ENCODE peak calls at places on chromosomes 12 and 14, in six cellular contexts. A is EL; C is stimulated activated naive B cell treated with anti-CD40 and anti-IgM and Interleukin-4, amounts not matched to agents 10 μg/mL and 1 μg/mL and 100 μg/mL, for 72 hours; W is fibroblast of the aortic adventitia; D is NB4; J is pons. Y is an unnamed sample.

GRCh38 chr14:21455592-21455911 is 371 bp downstream of the CHD8 start:
- DNase-seq in A (no peak), C (no peak), W (no peak), D (no peak), J (no peak), Y (no peak)

GRCh38 chr12:108313236-108313608 is 25.9 kb downstream of the CMKLR1 start:
- DNase-seq in A (no peak), C (no peak), W (no peak), D (peak), J (no peak), Y (no peak)

GRCh38 chr12:85626031-85626781 is 210.0 kb downstream of the RASSF9 start:
- DNase-seq in A (peak), C (no peak), W (peak), D (peak), J (no peak), Y (peak)

GRCh38 chr12:116892318-116892717 is 11.1 kb upstream of the HRK start:
- DNase-seq in A (peak), C (no peak), W (no peak), D (no peak), J (no peak), Y (no peak)

GRCh38 chr12:24049771-24050170 is 100.3 kb upstream of the SOX5 start:
- DNase-seq in A (no peak), C (no peak), W (no peak), D (no peak), J (no peak), Y (no peak)

GRCh38 chr12:111322336-111323250 is 46.3 kb downstream of the PHETA1 start:
- DNase-seq in A (no peak), C (no peak), W (no peak), D (no peak), J (peak), Y (no peak)

GRCh38 chr12:91326043-91327027 is 143.7 kb upstream of the DCN start:
- DNase-seq in A (peak), C (peak), W (peak), D (peak), J (peak), Y (peak)

GRCh38 chr12:5612556-5613421 is 180.9 kb downstream of the NTF3 start:
- DNase-seq in A (no peak), C (no peak), W (no peak), D (no peak), J (no peak), Y (no peak)

GRCh38 chr12:92557422-92557724 is 145.4 kb upstream of the PLEKHG7 start:
- DNase-seq in A (no peak), C (no peak), W (no peak), D (no peak), J (no peak), Y (no peak)

GRCh38 chr12:104342147-104342546 is 38.6 kb downstream of the EID3 start:
- DNase-seq in A (no peak), C (no peak), W (no peak), D (no peak), J (no peak), Y (no peak)

GRCh38 chr14:100341301-100342031 is 18.3 kb downstream of the SLC25A47 start:
- DNase-seq in A (peak), C (peak), W (peak), D (peak), J (peak), Y (peak)

GRCh38 chr14:103696466-103697071 is 18.7 kb downstream of the XRCC3 start:
- DNase-seq in A (no peak), C (no peak), W (peak), D (no peak), J (peak), Y (peak)

GRCh38 chr12:43057561-43057960 is 468.0 kb upstream of the PRICKLE1 start:
- DNase-seq in A (peak), C (no peak), W (no peak), D (no peak), J (no peak), Y (no peak)

GRCh38 chr12:50425859-50426258 is 25.2 kb downstream of the LARP4 start:
- DNase-seq in A (no peak), C (no peak), W (no peak), D (no peak), J (no peak), Y (no peak)

GRCh38 chr14:100850841-100851585 is 25.1 kb downstream of the MEG3 start:
- DNase-seq in A (peak), C (peak), W (no peak), D (peak), J (no peak), Y (peak)

GRCh38 chr14:75491376-75491978 is 30.8 kb upstream of the BATF start:
- DNase-seq in A (no peak), C (no peak), W (no peak), D (no peak), J (no peak), Y (no peak)

GRCh38 chr12:28814246-28814645 is 334.8 kb upstream of the FAR2 start:
- DNase-seq in A (no peak), C (no peak), W (no peak), D (no peak), J (no peak), Y (no peak)

GRCh38 chr12:132593938-132594358 is 16.4 kb downstream of the LRCOL1 start:
- DNase-seq in A (peak), C (no peak), W (peak), D (peak), J (peak), Y (peak)

GRCh38 chr12:71128191-71128590 is 29.6 kb downstream of the TSPAN8 start:
- DNase-seq in A (no peak), C (no peak), W (peak), D (no peak), J (no peak), Y (no peak)

GRCh38 chr12:113250045-113250444 is 28.8 kb downstream of the TPCN1 start:
- DNase-seq in A (no peak), C (no peak), W (no peak), D (no peak), J (no peak), Y (no peak)

GRCh38 chr14:95534299-95535225 is at the start of gene GLRX5:
- DNase-seq in A (peak), C (peak), W (peak), D (peak), J (peak), Y (peak)

GRCh38 chr12:106747973-106748436 is 26.5 kb upstream of the RIC8B start:
- DNase-seq in A (no peak), C (peak), W (no peak), D (no peak), J (no peak), Y (no peak)

GRCh38 chr12:57546438-57547365 is at the start of gene DCTN2:
- DNase-seq in A (peak), C (peak), W (peak), D (peak), J (peak), Y (peak)

GRCh38 chr12:13313886-13314285 is 117.4 kb downstream of the EMP1 start:
- DNase-seq in A (no peak), C (no peak), W (no peak), D (no peak), J (no peak), Y (no peak)

GRCh38 chr12:96371138-96371786 is 29.0 kb downstream of the CDK17 start:
- DNase-seq in A (no peak), C (no peak), W (no peak), D (no peak), J (no peak), Y (no peak)

GRCh38 chr12:77494306-77494705 is 336.4 kb upstream of the NAV3 start:
- DNase-seq in A (no peak), C (no peak), W (no peak), D (no peak), J (no peak), Y (no peak)

GRCh38 chr14:81285250-81285649 is 64.5 kb upstream of the GTF2A1 start:
- DNase-seq in A (no peak), C (no peak), W (no peak), D (no peak), J (no peak), Y (no peak)

GRCh38 chr12:106118-106561 is 39.6 kb downstream of the IQSEC3 start:
- DNase-seq in A (no peak), C (no peak), W (no peak), D (no peak), J (no peak), Y (no peak)

GRCh38 chr12:117134059-117134458 is 34.8 kb upstream of the TESC start:
- DNase-seq in A (no peak), C (peak), W (no peak), D (peak), J (no peak), Y (peak)

GRCh38 chr12:86774841-86775386 is 518.7 kb upstream of the MGAT4C start:
- DNase-seq in A (no peak), C (no peak), W (peak), D (no peak), J (no peak), Y (no peak)

GRCh38 chr14:22718091-22718490 is 48.4 kb upstream of the OXA1L start:
- DNase-seq in A (no peak), C (no peak), W (no peak), D (no peak), J (no peak), Y (no peak)

GRCh38 chr14:25178255-25178654 is 128.3 kb upstream of the STXBP6 start:
- DNase-seq in A (no peak), C (no peak), W (no peak), D (no peak), J (no peak), Y (no peak)

GRCh38 chr14:36270191-36270590 is 50.2 kb downstream of the MBIP start:
- DNase-seq in A (no peak), C (no peak), W (no peak), D (no peak), J (no peak), Y (no peak)

GRCh38 chr12:111745201-111745600 is 21.5 kb upstream of the ALDH2 start:
- DNase-seq in A (no peak), C (no peak), W (no peak), D (no peak), J (no peak), Y (no peak)

GRCh38 chr12:24172031-24172772 is 222.7 kb upstream of the SOX5 start:
- DNase-seq in A (no peak), C (peak), W (no peak), D (no peak), J (no peak), Y (no peak)

GRCh38 chr12:14239350-14239934 is 126.0 kb upstream of the ATF7IP start:
- DNase-seq in A (peak), C (peak), W (peak), D (peak), J (peak), Y (no peak)

GRCh38 chr14:105413542-105413886 is 6.1 kb upstream of the MTA1 start:
- DNase-seq in A (no peak), C (no peak), W (no peak), D (no peak), J (no peak), Y (no peak)

GRCh38 chr12:109594566-109595317 is 21.1 kb downstream of the MVK start:
- DNase-seq in A (no peak), C (no peak), W (no peak), D (no peak), J (no peak), Y (no peak)

GRCh38 chr14:65798216-65798615 is 385.7 kb downstream of the FUT8 start:
- DNase-seq in A (no peak), C (no peak), W (no peak), D (no peak), J (no peak), Y (no peak)

GRCh38 chr14:96261772-96262485 is 5.9 kb downstream of the BDKRB1 start:
- DNase-seq in A (no peak), C (no peak), W (no peak), D (no peak), J (no peak), Y (no peak)

Y was measured in endothelial cell of umbilical vein.